ENCODE peak calls at places on chromosomes 12 and 14, in eight cellular contexts. P, A, Z, W, X, U, J and F are unnamed samples.

GRCh38 chr12:26935636-26936378 is 2.0 kb downstream of the INTS13 start:
- DNase-seq in P (peak), A (no peak), Z (no peak), W (no peak), X (no peak), U (no peak), J (no peak), F (no peak)

GRCh38 chr14:97602438-97603117 is 805.4 kb downstream of the VRK1 start:
- DNase-seq in P (no peak), A (no peak), Z (no peak), W (no peak), X (no peak), U (peak), J (peak), F (no peak)

GRCh38 chr12:87820524-87821194 is 208.5 kb downstream of the C12orf50 start:
- DNase-seq in P (no peak), A (no peak), Z (no peak), W (peak), X (peak), U (no peak), J (no peak), F (no peak)

GRCh38 chr12:116885496-116885895 is 4.3 kb upstream of the HRK start:
- DNase-seq in P (no peak), A (no peak), Z (no peak), W (peak), X (peak), U (no peak), J (no peak), F (no peak)

GRCh38 chr14:90349729-90350128 is 18.0 kb upstream of the NRDE2 start:
- DNase-seq in P (no peak), A (no peak), Z (no peak), W (no peak), X (no peak), U (no peak), J (no peak), F (no peak)

GRCh38 chr12:111453071-111453989 is 47.6 kb downstream of the SH2B3 start:
- DNase-seq in P (no peak), A (no peak), Z (no peak), W (no peak), X (no peak), U (no peak), J (no peak), F (no peak)

GRCh38 chr12:19177754-19178153 is 48.2 kb downstream of the PLEKHA5 start:
- DNase-seq in P (no peak), A (no peak), Z (no peak), W (no peak), X (no peak), U (no peak), J (no peak), F (no peak)

GRCh38 chr12:76666272-76666845 is 97.6 kb upstream of the ZDHHC17 start:
- DNase-seq in P (no peak), A (peak), Z (no peak), W (no peak), X (no peak), U (no peak), J (no peak), F (no peak)

GRCh38 chr12:100741084-100741711 is 53.4 kb upstream of the ANO4 start:
- DNase-seq in P (peak), A (peak), Z (peak), W (peak), X (peak), U (no peak), J (no peak), F (no peak)

GRCh38 chr14:53509845-53510244 is 356.7 kb upstream of the DDHD1 start:
- DNase-seq in P (no peak), A (no peak), Z (no peak), W (no peak), X (no peak), U (no peak), J (no peak), F (peak)

GRCh38 chr12:13573698-13574321 is 377.3 kb downstream of the EMP1 start:
- DNase-seq in P (no peak), A (no peak), Z (no peak), W (peak), X (peak), U (no peak), J (no peak), F (no peak)

GRCh38 chr12:49741882-49742620 is 694 bp downstream of the TMBIM6 start:
- DNase-seq in P (peak), A (no peak), Z (peak), W (peak), X (peak), U (peak), J (peak), F (peak)

GRCh38 chr12:6963741-6964446 is 6.6 kb downstream of the PHB2 start:
- DNase-seq in P (no peak), A (no peak), Z (no peak), W (no peak), X (no peak), U (no peak), J (no peak), F (no peak)

GRCh38 chr14:29077916-29078315 is 311.3 kb downstream of the FOXG1 start:
- DNase-seq in P (no peak), A (no peak), Z (no peak), W (no peak), X (no peak), U (no peak), J (no peak), F (no peak)

GRCh38 chr14:70622111-70622712 is 19.5 kb upstream of the TTC9 start:
- DNase-seq in P (no peak), A (peak), Z (no peak), W (peak), X (peak), U (no peak), J (no peak), F (no peak)

GRCh38 chr12:101696477-101697196 is 803 bp upstream of the CHPT1 start:
- DNase-seq in P (peak), A (peak), Z (peak), W (peak), X (no peak), U (no peak), J (no peak), F (peak)

GRCh38 chr14:50928002-50928635 is 16.2 kb downstream of the PYGL start:
- DNase-seq in P (no peak), A (no peak), Z (no peak), W (peak), X (no peak), U (no peak), J (no peak), F (peak)

GRCh38 chr12:64611430-64612286 is 1.4 kb downstream of the RASSF3 start:
- DNase-seq in P (no peak), A (no peak), Z (no peak), W (peak), X (peak), U (no peak), J (no peak), F (peak)

GRCh38 chr12:120846721-120847120 is 57.4 kb downstream of the SPPL3 start:
- DNase-seq in P (no peak), A (no peak), Z (no peak), W (no peak), X (peak), U (no peak), J (no peak), F (no peak)

GRCh38 chr14:91870001-91870400 is 2.7 kb upstream of the TC2N start:
- DNase-seq in P (no peak), A (no peak), Z (no peak), W (no peak), X (peak), U (peak), J (no peak), F (no peak)

GRCh38 chr12:32920506-32921085 is 24.0 kb upstream of the PKP2 start:
- DNase-seq in P (no peak), A (no peak), Z (no peak), W (peak), X (peak), U (no peak), J (no peak), F (no peak)

GRCh38 chr12:97503073-97503472 is 40.5 kb downstream of the RMST start:
- DNase-seq in P (no peak), A (no peak), Z (no peak), W (no peak), X (no peak), U (no peak), J (no peak), F (no peak)

GRCh38 chr12:124531281-124531745 is 36.1 kb downstream of the NCOR2 start:
- DNase-seq in P (no peak), A (no peak), Z (no peak), W (no peak), X (no peak), U (no peak), J (no peak), F (no peak)

GRCh38 chr12:53063708-53064612 is 14.1 kb downstream of the TNS2 start:
- DNase-seq in P (peak), A (no peak), Z (no peak), W (peak), X (peak), U (no peak), J (no peak), F (peak)

GRCh38 chr12:4139191-4139590 is 134.4 kb upstream of the CCND2 start:
- DNase-seq in P (no peak), A (no peak), Z (no peak), W (no peak), X (no peak), U (no peak), J (no peak), F (peak)

GRCh38 chr12:111426341-111427185 is 20.8 kb downstream of the SH2B3 start:
- DNase-seq in P (no peak), A (no peak), Z (no peak), W (peak), X (peak), U (no peak), J (no peak), F (no peak)

GRCh38 chr12:131397493-131398181 is 313.3 kb upstream of the SFSWAP start:
- DNase-seq in P (no peak), A (no peak), Z (no peak), W (no peak), X (no peak), U (no peak), J (no peak), F (no peak)

GRCh38 chr14:93013368-93013719 is 90.4 kb downstream of the CHGA start:
- DNase-seq in P (no peak), A (no peak), Z (no peak), W (peak), X (no peak), U (no peak), J (no peak), F (no peak)

GRCh38 chr12:125552223-125552747 is 487.1 kb downstream of the AACS start:
- DNase-seq in P (no peak), A (no peak), Z (no peak), W (no peak), X (no peak), U (no peak), J (no peak), F (no peak)

GRCh38 chr14:24692382-24693352 is 58.7 kb upstream of the GZMB start:
- DNase-seq in P (no peak), A (no peak), Z (no peak), W (no peak), X (no peak), U (no peak), J (no peak), F (no peak)

GRCh38 chr12:98592825-98593322 is 612 bp upstream of the SLC25A3 start:
- DNase-seq in P (no peak), A (no peak), Z (no peak), W (no peak), X (no peak), U (no peak), J (no peak), F (no peak)

GRCh38 chr12:84955298-84955697 is 42.7 kb upstream of the SLC6A15 start:
- DNase-seq in P (no peak), A (no peak), Z (no peak), W (no peak), X (no peak), U (no peak), J (no peak), F (no peak)

GRCh38 chr12:50218386-50218785 is 51.2 kb upstream of the CERS5 start:
- DNase-seq in P (no peak), A (no peak), Z (no peak), W (no peak), X (peak), U (no peak), J (no peak), F (no peak)

GRCh38 chr12:130920711-130921381 is 32.9 kb upstream of the ADGRD1 start:
- DNase-seq in P (no peak), A (no peak), Z (no peak), W (peak), X (no peak), U (no peak), J (no peak), F (peak)

GRCh38 chr14:105168496-105168978 is at the start of gene JAG2:
- DNase-seq in P (peak), A (peak), Z (peak), W (peak), X (peak), U (peak), J (peak), F (no peak)

GRCh38 chr12:89706551-89707348 is 1.9 kb downstream of the ATP2B1 start:
- DNase-seq in P (peak), A (no peak), Z (no peak), W (no peak), X (peak), U (no peak), J (no peak), F (no peak)

GRCh38 chr12:101667591-101667990 is 29.8 kb upstream of the CHPT1 start:
- DNase-seq in P (no peak), A (no peak), Z (no peak), W (no peak), X (no peak), U (no peak), J (no peak), F (no peak)